ENCODE peak calls at places on chromosome 22, in six cellular contexts. One of them, this sample, is unnamed.

GRCh38 chr22:37659066-37659896 is 758 bp downstream of the PDXP start:
- DNase-seq in prostate gland: no peak
- DNase-seq in heart left ventricle: no peak
- DNase-seq in A549: no peak
- DNase-seq in IMR-90: no peak
- DNase-seq in lower leg skin: no peak
- DNase-seq in this sample: peak

GRCh38 chr22:37189011-37189466 is 992 bp upstream of the C1QTNF6 start:
- DNase-seq in prostate gland: no peak
- DNase-seq in heart left ventricle: peak
- DNase-seq in A549: no peak
- DNase-seq in IMR-90: no peak
- DNase-seq in lower leg skin: no peak
- DNase-seq in this sample: no peak

GRCh38 chr22:20663941-20664593 is 109.8 kb upstream of the SERPIND1 start:
- DNase-seq in prostate gland: no peak
- DNase-seq in heart left ventricle: no peak
- DNase-seq in A549: no peak
- DNase-seq in IMR-90: no peak
- DNase-seq in lower leg skin: no peak
- DNase-seq in this sample: no peak

GRCh38 chr22:39184586-39185577 is 32.4 kb upstream of the CBX7 start:
- DNase-seq in prostate gland: no peak
- DNase-seq in heart left ventricle: no peak
- DNase-seq in A549: no peak
- DNase-seq in IMR-90: no peak
- DNase-seq in lower leg skin: peak
- DNase-seq in this sample: no peak

GRCh38 chr22:20138868-20139267 is 7.3 kb downstream of the ZDHHC8 start:
- DNase-seq in prostate gland: no peak
- DNase-seq in heart left ventricle: no peak
- DNase-seq in A549: no peak
- DNase-seq in IMR-90: no peak
- DNase-seq in lower leg skin: no peak
- DNase-seq in this sample: no peak

GRCh38 chr22:35887296-35887875 is 141.2 kb downstream of the RBFOX2 start:
- DNase-seq in prostate gland: no peak
- DNase-seq in heart left ventricle: no peak
- DNase-seq in A549: peak
- DNase-seq in IMR-90: peak
- DNase-seq in lower leg skin: no peak
- DNase-seq in this sample: no peak

GRCh38 chr22:19870153-19871022 is 15.7 kb upstream of the GNB1L start:
- DNase-seq in prostate gland: no peak
- DNase-seq in heart left ventricle: peak
- DNase-seq in A549: no peak
- DNase-seq in IMR-90: no peak
- DNase-seq in lower leg skin: peak
- DNase-seq in this sample: no peak

GRCh38 chr22:38202437-38203089 is 769 bp downstream of the MAFF start:
- DNase-seq in prostate gland: peak
- DNase-seq in heart left ventricle: peak
- DNase-seq in A549: peak
- DNase-seq in IMR-90: peak
- DNase-seq in lower leg skin: peak
- DNase-seq in this sample: peak

GRCh38 chr22:23984430-23984829 is 4.5 kb downstream of the GSTT2 start:
- DNase-seq in prostate gland: no peak
- DNase-seq in heart left ventricle: no peak
- DNase-seq in A549: peak
- DNase-seq in IMR-90: peak
- DNase-seq in lower leg skin: no peak
- DNase-seq in this sample: no peak

GRCh38 chr22:36465232-36466021 is 16.0 kb downstream of the TXN2 start:
- DNase-seq in prostate gland: peak
- DNase-seq in heart left ventricle: peak
- DNase-seq in A549: peak
- DNase-seq in IMR-90: peak
- DNase-seq in lower leg skin: peak
- DNase-seq in this sample: peak

GRCh38 chr22:37431366-37431765 is 4.1 kb upstream of the ELFN2 start:
- DNase-seq in prostate gland: no peak
- DNase-seq in heart left ventricle: peak
- DNase-seq in A549: peak
- DNase-seq in IMR-90: peak
- DNase-seq in lower leg skin: no peak
- DNase-seq in this sample: no peak

GRCh38 chr22:37254206-37254866 is 10.3 kb upstream of the RAC2 start:
- DNase-seq in prostate gland: no peak
- DNase-seq in heart left ventricle: no peak
- DNase-seq in A549: peak
- DNase-seq in IMR-90: peak
- DNase-seq in lower leg skin: no peak
- DNase-seq in this sample: no peak

GRCh38 chr22:11598492-11599440 is 3929.2 kb upstream of the OR11H1 start:
- DNase-seq in prostate gland: no peak
- DNase-seq in heart left ventricle: no peak
- DNase-seq in A549: no peak
- DNase-seq in IMR-90: no peak
- DNase-seq in lower leg skin: peak
- DNase-seq in this sample: no peak

GRCh38 chr22:26259510-26259909 is 90.2 kb downstream of the SEZ6L start:
- DNase-seq in prostate gland: no peak
- DNase-seq in heart left ventricle: no peak
- DNase-seq in A549: peak
- DNase-seq in IMR-90: peak
- DNase-seq in lower leg skin: no peak
- DNase-seq in this sample: no peak

GRCh38 chr22:26172389-26172990 is 3.2 kb downstream of the SEZ6L start:
- DNase-seq in prostate gland: no peak
- DNase-seq in heart left ventricle: no peak
- DNase-seq in A549: peak
- DNase-seq in IMR-90: peak
- DNase-seq in lower leg skin: no peak
- DNase-seq in this sample: peak

GRCh38 chr22:32801436-32802290 is at the start of gene TIMP3:
- DNase-seq in prostate gland: peak
- DNase-seq in heart left ventricle: peak
- DNase-seq in A549: peak
- DNase-seq in IMR-90: peak
- DNase-seq in lower leg skin: peak
- DNase-seq in this sample: peak

GRCh38 chr22:32804036-32804435 is 2.5 kb downstream of the TIMP3 start:
- DNase-seq in prostate gland: no peak
- DNase-seq in heart left ventricle: no peak
- DNase-seq in A549: no peak
- DNase-seq in IMR-90: peak
- DNase-seq in lower leg skin: no peak
- DNase-seq in this sample: no peak

GRCh38 chr22:39960791-39961746 is 872 bp downstream of the TMA7B start:
- DNase-seq in prostate gland: no peak
- DNase-seq in heart left ventricle: no peak
- DNase-seq in A549: no peak
- DNase-seq in IMR-90: peak
- DNase-seq in lower leg skin: no peak
- DNase-seq in this sample: peak

GRCh38 chr22:37460684-37461083 is 25.5 kb downstream of the MFNG start:
- DNase-seq in prostate gland: no peak
- DNase-seq in heart left ventricle: no peak
- DNase-seq in A549: no peak
- DNase-seq in IMR-90: no peak
- DNase-seq in lower leg skin: no peak
- DNase-seq in this sample: no peak

GRCh38 chr22:39024923-39025322 is 4.0 kb downstream of the APOBEC3D start:
- DNase-seq in prostate gland: no peak
- DNase-seq in heart left ventricle: no peak
- DNase-seq in A549: no peak
- DNase-seq in IMR-90: no peak
- DNase-seq in lower leg skin: no peak
- DNase-seq in this sample: no peak

GRCh38 chr22:48379371-48379770 is 1448.3 kb downstream of the BRD1 start:
- DNase-seq in prostate gland: no peak
- DNase-seq in heart left ventricle: no peak
- DNase-seq in A549: no peak
- DNase-seq in IMR-90: no peak
- DNase-seq in lower leg skin: peak
- DNase-seq in this sample: no peak

GRCh38 chr22:34841321-34841901 is 224.5 kb upstream of the ISX start:
- DNase-seq in prostate gland: no peak
- DNase-seq in heart left ventricle: no peak
- DNase-seq in A549: no peak
- DNase-seq in IMR-90: no peak
- DNase-seq in lower leg skin: no peak
- DNase-seq in this sample: no peak

GRCh38 chr22:31695423-31695822 is 33.4 kb upstream of the PISD start:
- DNase-seq in prostate gland: no peak
- DNase-seq in heart left ventricle: no peak
- DNase-seq in A549: no peak
- DNase-seq in IMR-90: no peak
- DNase-seq in lower leg skin: peak
- DNase-seq in this sample: no peak

GRCh38 chr22:43467171-43467570 is 55.4 kb downstream of the MPPED1 start:
- DNase-seq in prostate gland: no peak
- DNase-seq in heart left ventricle: no peak
- DNase-seq in A549: no peak
- DNase-seq in IMR-90: no peak
- DNase-seq in lower leg skin: no peak
- DNase-seq in this sample: no peak

GRCh38 chr22:35538801-35539321 is 1.8 kb upstream of the RASD2 start:
- DNase-seq in prostate gland: no peak
- DNase-seq in heart left ventricle: no peak
- DNase-seq in A549: peak
- DNase-seq in IMR-90: no peak
- DNase-seq in lower leg skin: no peak
- DNase-seq in this sample: peak

GRCh38 chr22:33620085-33620484 is 300.2 kb downstream of the LARGE1 start:
- DNase-seq in prostate gland: peak
- DNase-seq in heart left ventricle: no peak
- DNase-seq in A549: no peak
- DNase-seq in IMR-90: no peak
- DNase-seq in lower leg skin: no peak
- DNase-seq in this sample: no peak

GRCh38 chr22:32044913-32045312 is 1.9 kb downstream of the SLC5A1 start:
- DNase-seq in prostate gland: peak
- DNase-seq in heart left ventricle: no peak
- DNase-seq in A549: no peak
- DNase-seq in IMR-90: no peak
- DNase-seq in lower leg skin: no peak
- DNase-seq in this sample: peak

GRCh38 chr22:31818481-31819392 is 64.9 kb downstream of the DEPDC5 start:
- DNase-seq in prostate gland: no peak
- DNase-seq in heart left ventricle: no peak
- DNase-seq in A549: peak
- DNase-seq in IMR-90: peak
- DNase-seq in lower leg skin: no peak
- DNase-seq in this sample: no peak

GRCh38 chr22:19757140-19757984 is 3.2 kb upstream of the TBX1 start:
- DNase-seq in prostate gland: no peak
- DNase-seq in heart left ventricle: no peak
- DNase-seq in A549: no peak
- DNase-seq in IMR-90: no peak
- DNase-seq in lower leg skin: no peak
- DNase-seq in this sample: peak

GRCh38 chr22:33726294-33726711 is 194.0 kb downstream of the LARGE1 start:
- DNase-seq in prostate gland: peak
- DNase-seq in heart left ventricle: no peak
- DNase-seq in A549: peak
- DNase-seq in IMR-90: peak
- DNase-seq in lower leg skin: no peak
- DNase-seq in this sample: no peak

GRCh38 chr22:30305906-30306628 is 16.8 kb upstream of the CASTOR1 start:
- DNase-seq in prostate gland: no peak
- DNase-seq in heart left ventricle: no peak
- DNase-seq in A549: no peak
- DNase-seq in IMR-90: no peak
- DNase-seq in lower leg skin: no peak
- DNase-seq in this sample: no peak

GRCh38 chr22:18048441-18048898 is 24.1 kb upstream of the MICAL3 start:
- DNase-seq in prostate gland: no peak
- DNase-seq in heart left ventricle: no peak
- DNase-seq in A549: no peak
- DNase-seq in IMR-90: peak
- DNase-seq in lower leg skin: no peak
- DNase-seq in this sample: no peak
- TF ChIP-seq POLR2A in prostate gland: no peak
- TF ChIP-seq POLR2A in heart left ventricle: no peak
- TF ChIP-seq POLR2A in A549: no peak
- TF ChIP-seq POLR2A in IMR-90: no peak
- TF ChIP-seq POLR2A in lower leg skin: no peak
- TF ChIP-seq POLR2A in this sample: no peak

GRCh38 chr22:27879923-27880322 is 39.1 kb downstream of the PITPNB start:
- DNase-seq in prostate gland: no peak
- DNase-seq in heart left ventricle: no peak
- DNase-seq in A549: peak
- DNase-seq in IMR-90: peak
- DNase-seq in lower leg skin: no peak
- DNase-seq in this sample: no peak
- TF ChIP-seq CTCF in prostate gland: peak
- TF ChIP-seq CTCF in heart left ventricle: peak
- TF ChIP-seq CTCF in A549: peak
- TF ChIP-seq CTCF in IMR-90: peak
- TF ChIP-seq CTCF in lower leg skin: no peak
- TF ChIP-seq CTCF in this sample: peak

DNA sequence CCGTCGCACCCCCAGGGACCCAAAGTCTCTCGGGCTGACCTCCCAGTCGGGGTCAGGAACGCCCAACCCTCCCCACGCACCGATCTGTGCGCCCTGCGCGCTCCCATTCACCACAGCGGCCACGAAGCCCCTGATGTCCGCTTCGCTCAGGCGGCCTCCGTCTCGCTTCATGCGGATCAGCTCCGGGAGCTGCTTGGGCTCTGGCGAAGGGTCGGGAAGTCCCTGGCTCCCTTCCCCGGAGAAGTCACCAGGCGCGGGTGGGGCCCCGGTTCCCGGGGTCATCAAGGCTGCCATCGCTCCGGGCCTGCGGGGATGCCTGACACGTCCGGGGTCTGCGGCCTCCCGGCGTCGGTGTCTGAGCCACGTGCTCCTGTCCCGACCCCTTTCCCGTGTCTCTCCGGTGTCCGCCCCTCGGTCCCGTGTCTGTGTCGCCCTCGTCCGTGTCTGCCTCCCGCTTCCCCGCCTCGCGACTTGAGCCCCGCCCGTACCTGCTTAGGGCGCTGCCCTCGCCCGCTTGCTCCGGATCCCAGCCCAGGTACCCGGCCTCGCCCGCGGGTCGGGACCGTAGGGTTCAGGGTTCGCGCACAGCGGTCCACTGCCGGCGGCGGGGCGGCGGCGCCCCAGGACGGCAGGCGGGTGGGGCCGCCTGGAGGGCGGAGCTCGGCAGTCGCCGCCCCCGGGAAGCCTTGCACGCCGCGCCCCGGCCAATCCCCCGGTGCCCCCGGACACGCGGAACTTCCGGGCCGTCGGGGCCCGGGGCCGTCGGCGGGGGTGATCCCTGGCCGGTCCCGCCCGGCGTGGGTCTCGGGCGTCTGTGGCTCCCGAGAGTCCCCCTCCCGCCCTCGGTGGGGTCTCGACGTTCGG is at the start of gene TYMP:
- DNase-seq in prostate gland: peak
- DNase-seq in heart left ventricle: peak
- DNase-seq in A549: no peak
- DNase-seq in IMR-90: no peak
- DNase-seq in lower leg skin: peak
- DNase-seq in this sample: peak
- TF ChIP-seq POLR2A in prostate gland: peak
- TF ChIP-seq POLR2A in heart left ventricle: peak
- TF ChIP-seq POLR2A in A549: no peak
- TF ChIP-seq POLR2A in IMR-90: no peak
- TF ChIP-seq POLR2A in lower leg skin: no peak
- TF ChIP-seq POLR2A in this sample: peak

GRCh38 chr22:45239378-45240136 is 1.1 kb downstream of the KIAA0930 start:
- DNase-seq in prostate gland: no peak
- DNase-seq in heart left ventricle: peak
- DNase-seq in A549: no peak
- DNase-seq in IMR-90: no peak
- DNase-seq in lower leg skin: no peak
- DNase-seq in this sample: no peak
- TF ChIP-seq CTCF in prostate gland: no peak
- TF ChIP-seq CTCF in heart left ventricle: no peak
- TF ChIP-seq CTCF in A549: no peak
- TF ChIP-seq CTCF in IMR-90: no peak
- TF ChIP-seq CTCF in lower leg skin: no peak
- TF ChIP-seq CTCF in this sample: no peak